ENCODE peak calls at places on chromosome 1, in four cellular contexts. K is upper lobe of left lung, B is suprapubic skin, G is transverse colon. C is an unnamed sample.

GRCh38 chr1:194809665-194810064 is 1623.3 kb upstream of the B3GALT2 start:
- DNase-seq in K (no peak), B (no peak), G (no peak), C (no peak)

GRCh38 chr1:32066489-32066873 is 6.3 kb upstream of the TMEM39B start:
- DNase-seq in K (no peak), B (peak; percentile 82), G (peak; percentile 52), C (peak; percentile 53)

GRCh38 chr1:76826072-76826827 is 41.0 kb upstream of the ST6GALNAC5 start:
- DNase-seq in K (no peak), B (no peak), G (no peak), C (no peak)

GRCh38 chr1:155236451-155236850 is 18.8 kb downstream of the ENTREP3 start:
- DNase-seq in K (no peak), B (no peak), G (no peak), C (no peak)

GRCh38 chr1:155196893-155197638 is 10.6 kb downstream of the THBS3 start:
- DNase-seq in K (no peak), B (peak; percentile 59), G (no peak), C (no peak)

GRCh38 chr1:8351693-8352470 is 34.0 kb downstream of the SLC45A1 start:
- DNase-seq in K (peak; percentile 54), B (peak; percentile 68), G (no peak), C (no peak)

GRCh38 chr1:30715216-30715615 is 8.2 kb downstream of the MATN1 start:
- DNase-seq in K (no peak), B (no peak), G (no peak), C (no peak)

GRCh38 chr1:245715291-245715701 is 560.5 kb downstream of the KIF26B start:
- DNase-seq in K (no peak), B (no peak), G (no peak), C (no peak)

GRCh38 chr1:59055908-59056719 is 240.8 kb upstream of the FGGY start:
- DNase-seq in K (no peak), B (no peak), G (no peak), C (peak; percentile 36)

GRCh38 chr1:156279837-156280236 is 2.8 kb downstream of the SMG5 start:
- DNase-seq in K (no peak), B (no peak), G (no peak), C (no peak)

GRCh38 chr1:156284112-156284511 is at the start of gene TMEM79:
- DNase-seq in K (no peak), B (no peak), G (peak; percentile 40), C (no peak)

GRCh38 chr1:156282143-156282478 is 514 bp downstream of the SMG5 start:
- DNase-seq in K (no peak), B (no peak), G (no peak), C (no peak)

GRCh38 chr1:156282479-156283222 is at the start of gene SMG5:
- DNase-seq in K (peak; percentile 98), B (peak; percentile 97), G (peak; percentile 97), C (peak; percentile 96)

DNA sequence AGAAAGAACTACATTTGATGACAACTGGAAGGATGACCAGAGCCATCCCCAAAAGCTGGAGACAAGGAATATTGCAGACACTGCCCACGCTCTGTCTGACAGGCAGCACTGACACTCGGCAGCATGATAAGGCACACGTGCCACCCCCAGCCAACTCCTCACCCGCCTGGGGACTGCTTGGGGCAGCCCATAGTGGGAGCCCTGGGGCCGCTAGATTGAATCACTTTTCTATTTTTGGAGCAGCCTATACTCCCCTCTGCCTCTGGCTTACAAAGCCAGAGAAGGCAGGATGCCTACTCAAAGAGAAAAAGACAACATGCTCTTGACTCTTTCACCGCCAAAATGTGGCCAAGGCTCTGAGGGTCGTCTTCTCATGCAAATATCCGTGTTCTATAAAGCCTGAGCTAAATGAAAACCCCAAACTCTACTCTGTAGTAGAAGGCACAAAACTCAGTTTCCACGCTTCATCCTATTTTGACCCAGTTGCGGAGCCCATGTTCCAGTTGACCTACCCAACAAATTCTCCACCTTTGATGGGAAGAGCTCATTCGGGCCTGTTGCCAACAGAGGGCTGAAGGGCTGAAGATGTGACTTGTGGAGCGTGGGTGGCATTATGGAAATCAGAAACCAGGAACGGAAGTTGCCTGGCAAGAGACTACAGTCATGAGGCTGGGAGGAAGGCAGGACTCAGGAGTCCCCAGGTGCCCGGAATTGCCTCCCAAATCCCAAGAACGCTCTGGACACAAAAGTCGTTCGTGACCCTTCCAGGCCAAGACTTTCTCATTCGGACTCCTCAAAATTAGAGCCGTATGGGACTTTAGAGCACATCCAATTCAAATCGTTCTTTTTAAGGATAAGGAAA is 1.1 kb downstream of the SMG5 start:
- DNase-seq in K (no peak), B (no peak), G (no peak), C (no peak)
- TF ChIP-seq POLR2AphosphoS5 in K (no peak), B (no peak), G (no peak), C (no peak)

GRCh38 chr1:206684478-206685255 is at the start of gene MAPKAPK2:
- DNase-seq in K (peak; percentile 96), B (peak; percentile 88), G (peak; percentile 82), C (peak; percentile 86)

GRCh38 chr1:206682111-206682510 is 2.6 kb upstream of the MAPKAPK2 start:
- DNase-seq in K (no peak), B (no peak), G (no peak), C (no peak)

GRCh38 chr1:206681359-206681758 is 3.3 kb upstream of the MAPKAPK2 start:
- DNase-seq in K (no peak), B (no peak), G (no peak), C (no peak)

GRCh38 chr1:206684003-206684402 is 702 bp upstream of the MAPKAPK2 start:
- DNase-seq in K (no peak), B (peak; percentile 46), G (no peak), C (no peak)

GRCh38 chr1:206683313-206683712 is 1.4 kb upstream of the MAPKAPK2 start:
- DNase-seq in K (no peak), B (peak; percentile 51), G (no peak), C (no peak)
- H3K27ac ChIP-seq in K (no peak overlapping the region), B (no peak overlapping the region), G (no peak overlapping the region), C (no peak overlapping the region)

DNA sequence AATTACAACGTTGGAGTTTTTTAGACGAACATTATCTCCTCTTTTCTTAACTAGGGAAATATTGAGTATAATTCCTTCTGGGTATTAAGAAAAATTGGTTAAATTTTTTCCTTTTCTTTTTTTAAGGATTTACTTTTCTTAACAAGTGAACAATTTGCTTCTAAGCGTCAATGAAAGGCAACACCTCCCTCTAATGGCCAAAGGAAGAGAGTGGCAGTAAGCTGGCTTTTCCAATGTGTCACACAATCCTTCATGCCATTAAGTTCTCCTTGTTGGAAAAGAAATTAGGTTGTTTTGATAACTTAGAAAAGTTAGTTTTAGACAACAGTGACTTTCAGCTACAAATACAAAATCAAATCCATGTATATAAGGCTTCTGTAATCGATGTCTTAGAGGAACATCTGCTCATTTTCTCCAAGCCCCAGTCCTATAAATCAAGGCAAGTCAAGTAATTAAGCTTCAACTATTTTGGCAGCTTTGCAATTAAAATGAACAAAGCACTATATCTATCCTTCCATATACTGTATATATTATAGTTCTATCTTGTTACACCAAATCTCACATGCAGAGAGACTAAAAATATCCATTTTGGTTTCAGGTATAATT is 62.8 kb downstream of the EDEM3 start:
- DNase-seq in K (no peak), B (no peak), G (no peak), C (no peak)
- TF ChIP-seq CTCF in K (no peak), B (peak; percentile 38), G (peak; percentile 67), C (peak; percentile 61)

GRCh38 chr1:2449636-2450454 is 26.2 kb upstream of the PLCH2 start:
- DNase-seq in K (no peak), B (no peak), G (no peak), C (no peak)
- TF ChIP-seq POLR2AphosphoS5 in K (no peak), B (no peak), G (no peak), C (no peak)

GRCh38 chr1:183103577-183103976 is 80.4 kb downstream of the LAMC1 start:
- DNase-seq in K (no peak), B (no peak), G (no peak), C (no peak)
- H3K27ac ChIP-seq in K (no peak overlapping the region), B (no peak overlapping the region), G (no peak overlapping the region), C (no peak overlapping the region)

GRCh38 chr1:85911742-85912141 is 203.5 kb upstream of the ZNHIT6 start:
- DNase-seq in K (no peak), B (no peak), G (no peak), C (no peak)
- TF ChIP-seq CTCF in K (no peak), B (no peak), G (no peak), C (no peak)

GRCh38 chr1:88851303-88852063 is 39.9 kb downstream of the GTF2B start:
- DNase-seq in K (no peak), B (no peak), G (no peak), C (no peak)
- TF ChIP-seq POLR2AphosphoS5 in K (no peak), B (no peak), G (no peak), C (no peak)

GRCh38 chr1:61076728-61077675 is 5.4 kb upstream of the NFIA start:
- DNase-seq in K (peak; percentile 93), B (peak; percentile 91), G (peak; percentile 93), C (peak; percentile 87)

GRCh38 chr1:61077676-61078521 is 4.5 kb upstream of the NFIA start:
- DNase-seq in K (no peak), B (peak; percentile 95), G (peak; percentile 95), C (peak; percentile 92)

GRCh38 chr1:61079276-61079897 is 3.0 kb upstream of the NFIA start:
- DNase-seq in K (no peak), B (no peak), G (peak; percentile 63), C (no peak)

GRCh38 chr1:61079898-61080336 is 2.4 kb upstream of the NFIA start:
- DNase-seq in K (peak; percentile 87), B (peak; percentile 90), G (peak; percentile 82), C (peak; percentile 82)

GRCh38 chr1:61078611-61079010 is 3.8 kb upstream of the NFIA start:
- DNase-seq in K (no peak), B (no peak), G (no peak), C (no peak)
- H3K27ac ChIP-seq in K (peak overlapping the region; percentile 85), B (peak overlapping the region; percentile 92), G (peak overlapping the region; percentile 94), C (peak overlapping the region; percentile 68)

C was measured in stomach.